ENCODE peak calls at places on chromosomes 2 and 18, in ten cellular contexts. H is endothelial cell of umbilical vein, F is fibroblast of lung, D is MM.1S, Z is mesenchymal stem cell, G is GM23248, S is HepG2, L is neural progenitor cell, I is K562, M is mammary epithelial cell. J is an unnamed sample.

GRCh38 chr18:23071285-23071684 is 64.0 kb upstream of the CABLES1 start:
- DNase-seq in H (no peak), F (peak), D (peak), Z (no peak), G (peak), S (no peak), L (no peak), I (no peak), M (peak), J (no peak)

GRCh38 chr18:73674466-73674865 is 473.2 kb downstream of the FBXO15 start:
- DNase-seq in H (no peak), F (peak), D (no peak), Z (no peak), G (no peak), S (no peak), L (no peak), I (no peak), M (no peak), J (no peak)

GRCh38 chr18:2197945-2198344 is 373.4 kb downstream of the METTL4 start:
- DNase-seq in H (peak), F (no peak), D (no peak), Z (no peak), G (no peak), S (no peak), L (no peak), I (no peak), M (no peak), J (no peak)

GRCh38 chr2:176001903-176002683 is at the start of gene LNPK:
- DNase-seq in H (peak), F (peak), D (peak), Z (peak), G (peak), S (peak), L (peak), I (peak), M (peak), J (peak)

GRCh38 chr2:140586379-140586778 is 1544.4 kb downstream of the LRP1B start:
- DNase-seq in H (peak), F (peak), D (peak), Z (peak), G (peak), S (peak), L (peak), I (no peak), M (peak), J (peak)

GRCh38 chr18:12079504-12080237 is 14.0 kb upstream of the ANKRD62 start:
- DNase-seq in H (peak), F (peak), D (no peak), Z (no peak), G (peak), S (peak), L (no peak), I (no peak), M (no peak), J (no peak)

GRCh38 chr2:32824415-32824814 is 122.3 kb upstream of the LTBP1 start:
- DNase-seq in H (no peak), F (no peak), D (no peak), Z (no peak), G (no peak), S (no peak), L (no peak), I (no peak), M (no peak), J (no peak)

GRCh38 chr2:112867701-112868631 is 31.4 kb upstream of the IL1B start:
- DNase-seq in H (no peak), F (no peak), D (no peak), Z (no peak), G (peak), S (no peak), L (no peak), I (no peak), M (peak), J (no peak)

GRCh38 chr18:75238786-75239185 is 28.2 kb downstream of the TSHZ1 start:
- DNase-seq in H (peak), F (no peak), D (no peak), Z (no peak), G (no peak), S (no peak), L (no peak), I (no peak), M (no peak), J (no peak)

DNA sequence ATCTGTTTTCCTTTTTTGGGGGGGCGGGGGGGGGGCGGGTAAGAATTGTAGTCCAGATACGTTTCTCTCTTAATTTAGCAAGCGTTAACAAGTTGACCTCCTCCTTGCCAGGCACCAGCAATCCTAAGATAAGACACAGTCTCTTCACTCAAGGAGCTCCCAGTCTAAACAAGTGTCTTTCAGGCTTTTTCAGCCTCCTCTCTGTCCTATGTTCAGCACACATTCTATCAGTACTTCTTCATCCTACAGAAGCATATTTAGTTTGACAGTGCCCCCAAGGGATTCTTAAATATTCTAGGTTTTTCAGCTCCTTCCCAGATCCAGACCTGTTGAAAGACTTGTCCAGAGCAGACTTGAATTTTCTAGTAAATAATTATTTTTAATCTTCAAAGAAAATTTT is 2.7 kb downstream of the PPP1CB start:
- DNase-seq in H (no peak), F (no peak), D (no peak), Z (peak), G (peak), S (no peak), L (peak), I (peak), M (peak), J (no peak)
- H3K4me3 ChIP-seq in H (no peak), F (peak), D (no peak), Z (no peak), G (peak), S (no peak), L (peak), I (no peak), M (peak), J (peak)

GRCh38 chr2:120222186-120223033 is 790 bp downstream of the TMEM185B start:
- DNase-seq in H (no peak), F (no peak), D (no peak), Z (no peak), G (no peak), S (no peak), L (no peak), I (no peak), M (no peak), J (no peak)
- H3K9ac ChIP-seq in H (no peak), F (peak), D (no peak), Z (peak), G (peak), S (no peak), L (no peak), I (peak), M (no peak), J (peak)

DNA sequence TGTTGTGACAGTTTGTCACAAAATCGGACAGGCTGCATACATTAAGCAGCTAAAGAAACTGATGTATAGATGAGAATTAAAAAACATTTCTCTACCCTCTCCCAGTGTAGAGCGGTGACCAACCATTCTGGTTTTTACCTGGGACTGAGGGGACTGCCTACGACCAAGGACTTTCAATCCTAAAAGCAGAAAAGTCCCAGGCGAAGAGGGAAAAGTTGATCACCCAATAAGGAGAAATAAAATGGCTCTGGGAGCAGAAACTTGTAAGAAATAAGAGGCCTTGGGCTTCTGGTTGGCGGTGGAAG is 30.9 kb upstream of the YPEL5 start:
- DNase-seq in H (no peak), F (no peak), D (no peak), Z (no peak), G (no peak), S (no peak), L (no peak), I (no peak), M (no peak), J (no peak)
- H2AFZ ChIP-seq in H (no peak), F (no peak), D (no peak), Z (no peak), G (no peak), S (no peak), L (no peak), I (no peak), M (no peak), J (no peak)

DNA sequence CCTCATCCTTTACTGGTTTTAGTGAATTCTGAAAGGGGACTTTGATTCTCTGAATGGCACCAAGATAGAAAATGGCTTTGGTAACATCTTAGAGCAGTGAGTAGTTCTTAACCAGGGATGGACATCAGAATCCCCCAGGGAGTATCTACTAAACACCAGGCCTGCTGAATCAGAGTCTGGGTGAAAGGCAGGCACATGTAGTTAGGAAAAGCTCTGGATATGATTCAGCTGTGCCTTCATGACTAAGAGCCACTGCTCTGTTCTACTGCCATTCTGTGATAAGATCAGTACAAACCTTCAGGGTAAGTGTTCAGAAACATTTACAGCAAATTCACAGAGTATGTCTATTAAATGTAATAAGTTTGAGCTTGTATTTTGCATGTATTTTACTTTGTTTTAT is 46.2 kb upstream of the B3GNT2 start:
- DNase-seq in H (peak), F (peak), D (no peak), Z (peak), G (peak), S (no peak), L (no peak), I (no peak), M (peak), J (no peak)
- H3K4me3 ChIP-seq in H (no peak), F (no peak), D (no peak), Z (no peak), G (no peak), S (no peak), L (no peak), I (no peak), M (no peak), J (no peak)

GRCh38 chr2:174595415-174595814 is 2.2 kb downstream of the WIPF1 start:
- DNase-seq in H (no peak), F (no peak), D (peak), Z (no peak), G (no peak), S (no peak), L (no peak), I (no peak), M (no peak), J (peak)

GRCh38 chr2:174595904-174596397 is 1.7 kb downstream of the WIPF1 start:
- DNase-seq in H (no peak), F (peak), D (peak), Z (no peak), G (peak), S (no peak), L (no peak), I (no peak), M (no peak), J (peak)

GRCh38 chr2:174593574-174594203 is 3.9 kb downstream of the WIPF1 start:
- DNase-seq in H (peak), F (peak), D (peak), Z (peak), G (peak), S (no peak), L (peak), I (no peak), M (peak), J (peak)

GRCh38 chr2:174593041-174593440 is 4.6 kb downstream of the WIPF1 start:
- DNase-seq in H (no peak), F (no peak), D (no peak), Z (no peak), G (no peak), S (no peak), L (no peak), I (no peak), M (no peak), J (peak)

DNA sequence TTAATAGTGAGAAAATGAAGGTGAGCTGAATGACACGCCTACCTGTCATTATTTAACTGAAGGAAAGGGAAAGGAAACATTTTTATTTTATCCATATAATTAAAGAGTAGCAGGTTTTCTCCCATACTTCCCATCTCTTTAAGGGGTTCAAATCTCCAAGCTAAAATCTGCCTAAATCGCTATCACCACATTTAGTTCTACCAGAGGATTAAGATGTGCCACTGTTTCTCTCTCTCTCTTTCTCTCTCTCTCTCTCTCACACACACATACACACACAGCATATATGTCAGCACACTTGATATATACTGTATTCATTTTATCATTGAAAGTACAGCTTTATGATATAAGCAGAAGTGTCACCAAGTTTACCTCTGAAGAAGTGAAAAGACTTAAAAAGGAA is 3.2 kb downstream of the WIPF1 start:
- DNase-seq in H (no peak), F (no peak), D (peak), Z (no peak), G (no peak), S (no peak), L (no peak), I (no peak), M (no peak), J (peak)
- H3K9ac ChIP-seq in H (peak), F (no peak), D (peak), Z (no peak), G (no peak), S (no peak), L (no peak), I (no peak), M (no peak), J (peak)

GRCh38 chr18:48847807-48848486 is 102.8 kb downstream of the SMAD7 start:
- DNase-seq in H (no peak), F (no peak), D (no peak), Z (no peak), G (no peak), S (no peak), L (peak), I (no peak), M (no peak), J (no peak)
- H2AFZ ChIP-seq in H (no peak), F (no peak), D (no peak), Z (no peak), G (no peak), S (no peak), L (no peak), I (no peak), M (peak), J (no peak)

DNA sequence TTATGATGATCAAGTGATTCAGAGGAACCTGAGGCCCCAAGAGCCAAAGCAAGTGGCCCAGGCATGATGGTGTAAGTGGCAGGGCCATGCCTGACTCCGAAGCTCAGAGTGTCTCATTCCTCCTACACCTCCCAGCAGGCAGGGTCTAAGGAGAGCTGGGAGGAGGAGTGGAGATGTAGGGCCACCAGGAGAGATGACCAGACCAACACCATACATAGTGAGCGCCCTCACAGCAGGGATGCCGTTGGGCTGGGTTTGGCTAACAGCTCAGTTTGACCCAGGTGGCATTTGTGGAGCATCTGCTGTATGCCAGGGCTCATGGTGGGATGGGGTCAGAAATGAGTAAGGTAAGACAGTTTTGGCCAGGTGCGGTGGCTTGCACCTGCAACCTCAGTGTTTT is 80.7 kb downstream of the MARCO start:
- DNase-seq in H (no peak), F (no peak), D (no peak), Z (no peak), G (no peak), S (no peak), L (no peak), I (no peak), M (no peak), J (no peak)
- H3K4me3 ChIP-seq in H (no peak), F (no peak), D (no peak), Z (no peak), G (no peak), S (no peak), L (no peak), I (no peak), M (no peak), J (no peak)

GRCh38 chr2:67290451-67290991 is 106.6 kb upstream of the ETAA1 start:
- DNase-seq in H (peak), F (peak), D (no peak), Z (peak), G (peak), S (no peak), L (no peak), I (no peak), M (peak), J (no peak)

GRCh38 chr2:67295851-67296250 is 101.3 kb upstream of the ETAA1 start:
- DNase-seq in H (no peak), F (peak), D (no peak), Z (peak), G (peak), S (no peak), L (no peak), I (no peak), M (peak), J (no peak)

GRCh38 chr2:67294218-67294617 is 102.9 kb upstream of the ETAA1 start:
- DNase-seq in H (no peak), F (no peak), D (no peak), Z (no peak), G (no peak), S (no peak), L (no peak), I (no peak), M (no peak), J (no peak)

GRCh38 chr2:67289921-67290371 is 107.2 kb upstream of the ETAA1 start:
- DNase-seq in H (peak), F (peak), D (no peak), Z (peak), G (peak), S (no peak), L (no peak), I (no peak), M (peak), J (no peak)

DNA sequence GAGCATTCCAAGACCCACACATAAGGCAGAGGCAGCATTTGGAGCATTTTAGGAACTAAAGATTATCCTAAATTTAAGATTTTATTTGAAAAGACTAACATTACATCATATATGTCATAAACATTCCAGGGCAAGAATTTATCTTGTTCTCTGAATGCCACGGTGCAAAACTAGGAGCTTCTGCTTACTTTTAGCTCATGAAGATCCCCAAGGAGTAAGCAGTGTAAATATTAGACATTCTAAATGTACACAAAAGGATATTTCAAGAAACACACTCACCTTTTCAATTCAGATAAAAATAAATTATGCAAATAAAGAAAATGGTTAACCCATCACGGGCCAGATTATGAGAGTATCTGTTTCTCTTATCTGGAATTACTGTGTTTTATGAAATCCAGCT is 101.7 kb upstream of the ETAA1 start:
- DNase-seq in H (no peak), F (no peak), D (no peak), Z (no peak), G (no peak), S (no peak), L (no peak), I (no peak), M (no peak), J (no peak)
- H3K9ac ChIP-seq in H (no peak), F (no peak), D (no peak), Z (no peak), G (no peak), S (no peak), L (no peak), I (no peak), M (no peak), J (no peak)